ENCODE peak calls at places on chromosomes 2 and 18, in four cellular contexts. Y is H1, A is IMR-90, U is mesendoderm. Z is an unnamed sample.

GRCh38 chr2:225367482-225367881 is 32.0 kb upstream of the NYAP2 start:
- DNase-seq in U (peak; percentile 48), A (no peak), Y (no peak), Z (peak; percentile 31)

GRCh38 chr2:238320648-238321281 is 447 bp downstream of the TRAF3IP1 start:
- DNase-seq in U (peak; percentile 28), Y (no peak), A (peak; percentile 8), Z (no peak)

GRCh38 chr2:172817411-172817810 is 81.8 kb downstream of the RAPGEF4 start:
- DNase-seq in A (peak; percentile 83), Y (no peak), U (no peak), Z (no peak)

GRCh38 chr2:68287580-68288441 is 31.9 kb downstream of the CNRIP1 start:
- DNase-seq in A (peak; percentile 61), U (peak; percentile 5), Y (no peak), Z (no peak)

GRCh38 chr2:156896294-156896693 is 361.2 kb upstream of the GALNT5 start:
- DNase-seq in U (no peak), Y (no peak), A (peak; percentile 73), Z (no peak)

GRCh38 chr2:63051795-63052333 is 1.2 kb downstream of the OTX1 start:
- DNase-seq in U (peak; percentile 11), A (no peak), Y (no peak), Z (peak; percentile 35)

GRCh38 chr2:111202266-111203040 is 81.7 kb downstream of the BCL2L11 start:
- DNase-seq in A (peak; percentile 89), U (no peak), Y (no peak), Z (no peak)

GRCh38 chr2:25570161-25570840 is 103.1 kb downstream of the DTNB start:
- DNase-seq in Y (no peak), U (no peak), A (peak; percentile 33), Z (no peak)

GRCh38 chr2:216807861-216808272 is 52.0 kb downstream of the TNP1 start:
- DNase-seq in A (peak; percentile 47), Y (no peak), U (peak; percentile 18), Z (no peak)

GRCh38 chr2:23788100-23788499 is 138.8 kb downstream of the ATAD2B start:
- DNase-seq in U (no peak), Y (no peak), A (no peak), Z (no peak)

GRCh38 chr2:212905640-212906201 is 245.7 kb downstream of the IKZF2 start:
- DNase-seq in A (peak; percentile 6), U (no peak), Y (no peak), Z (no peak)

GRCh38 chr2:100731535-100731981 is 88.4 kb upstream of the NPAS2 start:
- DNase-seq in A (peak; percentile 75), U (no peak), Y (no peak), Z (no peak)

GRCh38 chr2:43133708-43134570 is 92.5 kb downstream of the ZFP36L2 start:
- DNase-seq in A (no peak), U (no peak), Y (no peak), Z (no peak)

GRCh38 chr2:154133823-154134222 is 262.1 kb downstream of the GALNT13 start:
- DNase-seq in U (no peak), Y (no peak), A (no peak), Z (no peak)

GRCh38 chr2:28613616-28614501 is 118.0 kb downstream of the PLB1 start:
- DNase-seq in A (peak; percentile 92), Y (no peak), U (no peak), Z (no peak)
- H3K4me1 ChIP-seq in A (peaks cover 13% of the 10 kb centered on the region), Y (peaks cover 5% of the 10 kb centered on the region), U (no peaks in the 10 kb centered on the region), Z (peaks cover 3% of the 10 kb centered on the region)

GRCh38 chr2:128543646-128544045 is 225.0 kb upstream of the HS6ST1 start:
- DNase-seq in U (peak; percentile 94), A (no peak), Y (peak; percentile 25), Z (peak; percentile 82)

GRCh38 chr2:128545829-128546228 is 227.2 kb upstream of the HS6ST1 start:
- DNase-seq in Y (no peak), U (no peak), A (no peak), Z (no peak)

GRCh38 chr2:128544321-128545037 is 225.8 kb upstream of the HS6ST1 start:
- DNase-seq in A (no peak), U (no peak), Y (no peak), Z (no peak)

GRCh38 chr2:128543036-128543435 is 224.4 kb upstream of the HS6ST1 start:
- DNase-seq in Y (no peak), A (no peak), U (peak; percentile 33), Z (no peak)

GRCh38 chr2:128545085-128545484 is 226.4 kb upstream of the HS6ST1 start:
- DNase-seq in A (no peak), U (no peak), Y (no peak), Z (no peak)
- H3K18ac ChIP-seq in A (no peak overlapping the region), U (no peak overlapping the region), Y (no peak overlapping the region), Z (no peak overlapping the region)

DNA sequence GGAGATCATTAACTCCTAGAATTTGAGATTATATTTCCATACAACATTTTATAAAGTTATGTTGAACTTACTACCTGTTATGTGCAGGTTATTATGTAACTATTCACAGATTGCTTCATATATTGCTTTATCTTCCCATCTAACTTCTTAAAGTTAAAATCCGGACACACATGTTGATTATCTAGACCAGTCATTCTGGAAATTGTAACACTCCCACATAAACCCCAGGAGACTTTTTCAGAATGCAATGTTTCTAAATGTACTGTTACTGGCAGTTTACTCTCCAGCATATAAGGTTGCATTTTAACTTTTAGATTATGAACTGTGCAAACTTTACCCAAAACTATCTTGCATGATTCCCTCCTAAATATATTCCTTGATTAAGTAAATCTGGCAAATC is 70.5 kb upstream of the FAM117B start:
- DNase-seq in A (no peak), U (no peak), Y (no peak), Z (no peak)
- H4K5ac ChIP-seq in A (no peak overlapping the region), U (no peak overlapping the region), Y (no peak overlapping the region), Z (no peak overlapping the region)

GRCh38 chr18:35478520-35479435 is 19.0 kb downstream of the INO80C start:
- DNase-seq in A (peak; percentile 86), U (no peak), Y (no peak), Z (no peak)
- H3K4me1 ChIP-seq in A (peaks cover 5% of the 10 kb centered on the region), U (peaks cover 7% of the 10 kb centered on the region), Y (no peaks in the 10 kb centered on the region), Z (no peaks in the 10 kb centered on the region)

DNA sequence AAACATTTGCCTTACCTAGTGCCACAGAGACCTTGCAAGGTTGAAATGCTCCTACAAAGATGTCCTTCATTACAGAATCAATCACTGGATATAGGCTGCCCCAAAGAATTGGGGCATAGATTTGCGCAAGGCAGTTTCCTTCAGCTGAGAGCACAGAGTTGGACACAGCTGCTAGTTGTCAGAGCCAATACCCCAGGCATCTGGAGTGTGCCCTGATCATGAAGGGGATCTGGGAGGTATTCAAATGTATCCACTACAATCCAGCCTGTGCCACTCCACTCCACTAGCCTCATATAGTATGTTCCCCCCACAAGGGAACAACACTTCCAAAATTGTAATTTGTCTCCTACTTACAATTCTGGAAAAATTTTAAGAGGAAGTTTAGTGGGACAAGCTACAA is 62.3 kb upstream of the ITPRID2 start:
- DNase-seq in A (no peak), Y (no peak), U (no peak), Z (no peak)
- H3K18ac ChIP-seq in A (no peak overlapping the region), Y (no peak overlapping the region), U (no peak overlapping the region), Z (no peak overlapping the region)

DNA sequence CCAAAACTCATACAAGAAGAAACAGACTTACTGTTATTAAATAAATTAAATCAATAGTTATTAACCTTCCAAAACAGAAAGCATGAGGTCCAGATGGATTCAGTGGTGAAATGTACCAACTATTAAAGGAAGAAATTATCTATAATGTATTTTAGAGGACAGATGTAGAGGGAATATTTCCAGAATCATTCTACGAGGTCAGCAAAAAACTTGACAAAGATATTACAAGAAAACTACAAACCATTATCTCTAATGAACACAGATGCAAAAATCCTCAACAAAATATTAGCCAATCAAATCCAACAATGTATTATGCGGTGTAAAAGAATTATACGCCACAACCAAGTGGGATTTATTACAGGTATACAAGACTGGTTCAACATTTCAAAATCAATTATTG is 63.7 kb downstream of the ROCK2 start:
- DNase-seq in Y (no peak), U (no peak), A (no peak), Z (no peak)
- H4K5ac ChIP-seq in Y (no peak overlapping the region), U (no peak overlapping the region), A (no peak overlapping the region), Z (no peak overlapping the region)

DNA sequence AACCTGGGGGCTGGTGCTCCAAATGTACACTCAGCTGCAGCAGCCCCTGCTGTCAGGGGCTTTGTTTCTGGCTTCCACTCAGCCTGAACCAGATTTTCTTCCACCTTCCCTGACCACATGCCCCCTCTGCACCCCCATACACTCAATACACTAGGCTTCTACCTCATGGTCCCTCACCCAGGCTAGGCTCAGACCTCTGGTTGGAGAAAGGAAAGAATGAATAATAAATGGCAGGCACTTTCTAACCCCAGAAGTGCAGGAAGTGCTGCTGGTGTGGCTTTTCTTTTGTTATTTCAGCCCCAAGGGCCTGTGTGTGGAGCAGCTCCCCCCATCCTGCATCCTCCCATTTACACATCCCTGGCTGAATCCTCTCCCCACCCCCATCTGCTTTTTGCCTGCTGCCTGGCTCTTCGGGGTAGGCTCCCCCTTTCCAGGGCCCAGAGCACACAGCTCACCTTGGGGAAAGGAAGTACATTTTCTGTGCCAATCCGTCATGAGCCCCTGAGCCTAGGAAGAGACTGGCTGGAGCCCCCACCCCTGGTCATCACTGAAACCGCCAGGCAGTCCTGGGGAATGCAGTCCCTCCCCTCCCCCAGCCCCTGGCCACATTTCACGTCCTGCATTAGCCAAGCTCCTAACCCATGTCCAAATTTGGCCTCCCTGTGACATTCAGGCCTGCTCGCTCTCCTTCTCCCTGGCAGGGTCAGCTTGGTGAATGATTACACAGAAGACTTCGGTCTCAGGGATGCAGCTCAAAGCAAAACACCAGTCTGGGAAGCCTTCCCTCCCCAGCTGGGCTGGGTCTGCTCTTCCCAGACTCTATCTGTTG is 2.6 kb downstream of the DYSF start:
- DNase-seq in A (no peak), U (peak; percentile 83), Y (no peak), Z (peak; percentile 74)
- H3K4me1 ChIP-seq in A (peaks cover 5% of the 10 kb centered on the region), U (peaks cover 22% of the 10 kb centered on the region), Y (peaks cover 30% of the 10 kb centered on the region), Z (peaks cover 14% of the 10 kb centered on the region)

DNA sequence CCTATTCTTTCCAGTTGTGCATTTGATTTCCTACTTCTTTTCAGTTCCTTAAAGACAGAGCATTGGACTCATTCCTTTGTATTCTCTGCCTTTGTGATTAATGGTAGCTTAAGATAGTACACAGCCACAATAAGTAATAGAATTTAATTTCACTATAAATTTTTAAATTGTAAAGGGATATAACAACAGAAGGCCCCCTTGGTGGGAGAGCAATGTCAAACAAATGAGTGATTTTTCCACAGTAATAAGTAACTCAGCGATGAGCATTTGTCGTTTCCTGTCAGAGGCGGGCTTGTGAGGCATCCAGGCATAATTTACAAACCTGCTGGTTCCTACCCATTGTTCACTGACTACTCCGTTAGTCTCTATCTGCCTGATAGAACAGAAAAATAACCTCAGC is 456.6 kb upstream of the REG3G start:
- DNase-seq in A (no peak), U (no peak), Y (no peak), Z (no peak)
- H3K18ac ChIP-seq in A (no peak overlapping the region), U (no peak overlapping the region), Y (no peak overlapping the region), Z (no peak overlapping the region)

DNA sequence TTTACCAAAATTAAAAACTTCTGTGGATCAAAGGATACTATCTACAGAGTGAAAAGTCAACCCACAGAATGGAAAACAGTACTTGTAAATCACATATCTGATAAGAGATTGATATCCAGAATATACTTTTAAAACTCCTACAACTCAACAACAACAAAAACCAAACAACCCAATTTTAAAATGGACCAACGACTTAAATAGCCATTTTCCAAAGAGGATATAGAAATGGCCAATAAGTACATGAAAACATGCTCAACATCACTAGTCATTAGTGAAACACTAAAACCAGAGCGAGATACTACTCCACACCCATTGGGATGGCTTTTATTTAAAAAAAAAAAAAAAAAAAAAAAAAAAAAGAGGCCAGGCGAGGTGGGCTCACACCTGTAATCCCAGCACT is 68.1 kb downstream of the DYM start:
- DNase-seq in A (no peak), Y (no peak), U (no peak), Z (no peak)
- H4K5ac ChIP-seq in A (no peak overlapping the region), Y (no peak overlapping the region), U (no peak overlapping the region), Z (no peak overlapping the region)

Z was measured in H9.